ENCODE peak calls at places on chromosome 14, in six cellular contexts. K is ovary, Z is breast epithelium, C is PC-3, R is GM06990, T is astrocyte. E is an unnamed sample. For H3K36me3, the result is how much of the 10 kb centered on the place peaks cover.

GRCh38 chr14:56100556-56100955 is 17.7 kb upstream of the PELI2 start:
- DNase-seq in K (no peak), Z (no peak), C (no peak), R (no peak), T (peak), E (peak)

GRCh38 chr14:75141062-75141461 is 14.2 kb upstream of the NEK9 start:
- DNase-seq in K (no peak), Z (no peak), C (no peak), R (no peak), T (no peak), E (no peak)

GRCh38 chr14:65073605-65074201 is 28.6 kb downstream of the MAX start:
- DNase-seq in K (no peak), Z (no peak), C (no peak), R (no peak), T (no peak), E (no peak)

GRCh38 chr14:100336618-100337530 is 13.7 kb downstream of the SLC25A47 start:
- DNase-seq in K (no peak), Z (no peak), C (no peak), R (no peak), T (no peak), E (no peak)

GRCh38 chr14:61258985-61259384 is 22.2 kb downstream of the TMEM30B start:
- DNase-seq in K (no peak), Z (no peak), C (peak), R (no peak), T (peak), E (no peak)

GRCh38 chr14:99427632-99428315 is 52.9 kb downstream of the SETD3 start:
- DNase-seq in K (no peak), Z (no peak), C (no peak), R (no peak), T (peak), E (no peak)

GRCh38 chr14:90301580-90302181 is 30.1 kb downstream of the NRDE2 start:
- DNase-seq in K (no peak), Z (no peak), C (peak), R (no peak), T (peak), E (peak)

GRCh38 chr14:31949709-31950108 is 127.4 kb upstream of the ARHGAP5 start:
- DNase-seq in K (no peak), Z (no peak), C (peak), R (no peak), T (no peak), E (peak)

GRCh38 chr14:36268957-36269734 is 51.3 kb downstream of the MBIP start:
- DNase-seq in K (no peak), Z (no peak), C (no peak), R (no peak), T (no peak), E (no peak)

GRCh38 chr14:92785601-92786426 is 8.3 kb upstream of the GOLGA5 start:
- DNase-seq in K (peak), Z (no peak), C (peak), R (no peak), T (peak), E (peak)

GRCh38 chr14:104903990-104904389 is 20.7 kb upstream of the PLD4 start:
- DNase-seq in K (no peak), Z (no peak), C (no peak), R (no peak), T (no peak), E (no peak)

GRCh38 chr14:68627868-68628604 is 164.8 kb downstream of the ZFP36L1 start:
- DNase-seq in K (no peak), Z (peak), C (peak), R (peak), T (no peak), E (peak)
- H3K4me3 ChIP-seq in K (peak), Z (peak), C (peak), R (peak), T (peak), E (peak)

GRCh38 chr14:21093769-21094681 is 4.4 kb downstream of the ZNF219 start:
- DNase-seq in K (no peak), Z (no peak), C (no peak), R (no peak), T (no peak), E (no peak)
- TF ChIP-seq CTCF in K (no peak), Z (no peak), C (no peak), R (no peak), T (peak), E (peak)

GRCh38 chr14:22905627-22906026 is 13.3 kb downstream of the RBM23 start:
- DNase-seq in K (no peak), Z (no peak), C (no peak), R (no peak), T (no peak), E (no peak)

GRCh38 chr14:22910916-22911315 is 8.0 kb downstream of the RBM23 start:
- DNase-seq in K (no peak), Z (no peak), C (no peak), R (no peak), T (no peak), E (no peak)

GRCh38 chr14:22906073-22906472 is 12.9 kb downstream of the RBM23 start:
- DNase-seq in K (no peak), Z (no peak), C (no peak), R (no peak), T (no peak), E (no peak)

GRCh38 chr14:22908601-22909000 is 10.3 kb downstream of the RBM23 start:
- DNase-seq in K (no peak), Z (no peak), C (no peak), R (no peak), T (no peak), E (no peak)

DNA sequence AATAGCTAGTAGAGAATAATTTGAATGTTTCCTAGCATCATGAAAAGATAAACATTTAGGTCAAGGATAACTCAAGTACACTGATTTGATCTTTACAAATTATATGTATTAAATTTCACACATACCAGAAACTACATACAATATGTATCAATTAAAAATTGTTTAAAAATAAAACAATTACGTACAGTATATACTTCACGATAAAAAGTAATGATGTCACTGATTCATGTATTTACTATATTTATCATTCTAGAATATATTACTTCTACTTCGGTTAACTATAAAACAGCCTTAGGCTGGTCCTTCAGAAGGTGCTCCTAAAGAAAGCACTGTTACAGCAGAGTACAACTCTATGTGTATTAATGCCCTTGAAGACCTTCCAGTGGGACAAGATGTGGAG is 11.5 kb downstream of the RBM23 start:
- DNase-seq in K (no peak), Z (no peak), C (no peak), R (no peak), T (no peak), E (no peak)
- H3K36me3 ChIP-seq in K (under half), Z (under half), C (under half), R (under half), T (half or more), E (under half)

DNA sequence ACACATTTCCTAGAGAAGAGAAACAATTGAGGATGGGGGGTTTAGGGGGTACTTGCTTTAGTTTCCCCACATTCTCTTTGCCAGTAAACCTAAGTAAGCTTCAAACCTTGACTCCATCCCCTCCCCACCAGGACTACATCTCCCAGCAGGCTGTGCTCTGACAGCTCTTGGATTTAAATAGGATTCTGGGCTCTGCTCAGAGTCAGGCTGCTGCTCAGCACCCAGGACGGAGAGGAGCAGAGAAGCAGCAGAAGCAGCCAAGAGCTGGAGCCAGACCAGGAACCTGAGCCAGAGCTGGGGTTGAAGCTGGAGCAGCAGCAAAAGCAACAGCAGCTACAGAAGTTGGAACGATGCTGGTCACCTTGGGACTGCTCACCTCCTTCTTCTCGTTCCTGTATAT is 20.6 kb downstream of the RDH12 start:
- DNase-seq in K (peak), Z (no peak), C (no peak), R (no peak), T (peak), E (no peak)
- H3K4me3 ChIP-seq in K (no peak), Z (no peak), C (no peak), R (no peak), T (no peak), E (no peak)

DNA sequence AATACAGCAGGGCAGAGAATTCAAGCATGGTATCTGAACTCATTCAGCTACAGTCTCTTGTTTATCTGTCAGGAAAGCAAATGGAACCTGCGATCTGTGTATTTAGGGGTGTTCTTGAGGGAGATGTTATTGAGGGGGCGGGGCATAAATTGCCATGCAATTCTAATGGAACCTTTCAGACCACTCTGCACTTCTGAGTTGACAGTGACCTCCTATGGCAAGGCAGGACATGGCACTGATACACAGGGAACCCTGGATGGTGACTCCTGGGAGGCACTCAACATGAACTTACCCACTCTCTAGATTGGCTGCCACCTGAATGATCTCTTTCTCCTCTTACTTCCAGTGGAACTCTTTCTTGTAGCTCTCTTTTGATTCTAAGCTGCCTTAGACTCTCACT is 787.3 kb downstream of the VRK1 start:
- DNase-seq in K (no peak), Z (no peak), C (no peak), R (no peak), T (no peak), E (no peak)
- TF ChIP-seq CTCF in K (no peak), Z (no peak), C (no peak), R (peak), T (no peak), E (peak)

GRCh38 chr14:20458031-20458789 is 3.0 kb downstream of the PIP4P1 start:
- DNase-seq in K (no peak), Z (no peak), C (no peak), R (no peak), T (no peak), E (no peak)

GRCh38 chr14:20456971-20457370 is 1.9 kb downstream of the APEX1 start:
- DNase-seq in K (no peak), Z (no peak), C (no peak), R (no peak), T (no peak), E (no peak)

GRCh38 chr14:20454645-20455354 is at the start of the genes APEX1 and OSGEP:
- DNase-seq in K (peak), Z (peak), C (peak), R (peak), T (peak), E (peak)

GRCh38 chr14:20454359-20454644 is 310 bp downstream of the OSGEP start:
- DNase-seq in K (no peak), Z (peak), C (peak), R (no peak), T (peak), E (peak)

GRCh38 chr14:20455355-20456300 is 602 bp downstream of the APEX1 start:
- DNase-seq in K (peak), Z (no peak), C (peak), R (no peak), T (peak), E (peak)
- H3K36me3 ChIP-seq in K (under half), Z (under half), C (under half), R (under half), T (under half), E (under half)